ENCODE peak calls at places on chromosome 3, in five cellular contexts. P is PC-3, Y is globus pallidus, O is C1 segment of cervical spinal cord, C is head of caudate nucleus. V is an unnamed sample.

GRCh38 chr3:130242850-130243569 is 102.5 kb upstream of the COL6A5 start:
- DNase-seq in P (peak), C (no peak), O (no peak), Y (no peak), V (peak)

GRCh38 chr3:50442940-50443579 is 60.4 kb downstream of the CACNA2D2 start:
- DNase-seq in P (no peak), C (peak), Y (no peak), O (no peak), V (no peak)

GRCh38 chr3:157460253-157460652 is 23.6 kb downstream of the PTX3 start:
- DNase-seq in C (no peak), O (no peak), P (peak), Y (no peak), V (no peak)

GRCh38 chr3:123664771-123665170 is 79.9 kb upstream of the HACD2 start:
- DNase-seq in P (no peak), C (no peak), O (no peak), Y (no peak), V (no peak)

GRCh38 chr3:43786102-43786952 is 95.6 kb downstream of the ABHD5 start:
- DNase-seq in C (no peak), P (no peak), O (no peak), Y (no peak), V (no peak)

GRCh38 chr3:6421666-6422065 is 439.2 kb upstream of the GRM7 start:
- DNase-seq in Y (no peak), P (no peak), C (no peak), O (no peak), V (no peak)

GRCh38 chr3:16066975-16067374 is 107.5 kb upstream of the GALNT15 start:
- DNase-seq in Y (no peak), P (peak), C (no peak), O (no peak), V (no peak)

GRCh38 chr3:188278717-188279324 is 124.9 kb downstream of the LPP start:
- DNase-seq in P (no peak), O (no peak), Y (no peak), C (no peak), V (no peak)

GRCh38 chr3:141071681-141072260 is 20.6 kb downstream of the SPSB4 start:
- DNase-seq in O (no peak), P (no peak), Y (no peak), C (no peak), V (no peak)

GRCh38 chr3:124177070-124177469 is 185.1 kb upstream of the ROPN1 start:
- DNase-seq in O (no peak), Y (peak), C (no peak), P (no peak), V (peak)

GRCh38 chr3:126910231-126910630 is 72.7 kb upstream of the PLXNA1 start:
- DNase-seq in Y (no peak), O (no peak), P (no peak), C (no peak), V (no peak)

GRCh38 chr3:183265713-183266417 is 12.8 kb downstream of the B3GNT5 start:
- DNase-seq in Y (no peak), C (no peak), O (no peak), P (peak), V (no peak)

GRCh38 chr3:58585005-58585786 is 8.0 kb upstream of the FAM107A start:
- DNase-seq in C (peak), Y (peak), P (peak), O (peak), V (peak)

GRCh38 chr3:138833908-138834358 is 795 bp downstream of the PIK3CB start:
- DNase-seq in Y (peak), O (peak), C (peak), P (no peak), V (peak)

GRCh38 chr3:166554006-166554405 is 716.8 kb upstream of the BCHE start:
- DNase-seq in C (no peak), O (no peak), Y (no peak), P (no peak), V (no peak)

GRCh38 chr3:48926425-48927392 is 8.1 kb downstream of the ARIH2 start:
- DNase-seq in O (no peak), Y (no peak), P (peak), C (no peak), V (no peak)

GRCh38 chr3:106823706-106824105 is 553.5 kb upstream of the CCDC54 start:
- DNase-seq in O (no peak), P (no peak), Y (no peak), C (no peak), V (no peak)

GRCh38 chr3:58411851-58412830 is 21.5 kb downstream of the PDHB start:
- DNase-seq in O (no peak), Y (no peak), P (no peak), C (no peak), V (no peak)

GRCh38 chr3:183491109-183491922 is 62.9 kb upstream of the MCF2L2 start:
- DNase-seq in C (no peak), P (no peak), O (no peak), Y (no peak), V (no peak)

GRCh38 chr3:71560665-71561064 is 22.9 kb downstream of the FOXP1 start:
- DNase-seq in P (peak), Y (no peak), C (no peak), O (no peak), V (no peak)

GRCh38 chr3:132545471-132545870 is 51.6 kb upstream of the ACKR4 start:
- DNase-seq in C (no peak), Y (no peak), O (no peak), P (no peak), V (no peak)

GRCh38 chr3:11739123-11739522 is 95.4 kb upstream of the VGLL4 start:
- DNase-seq in Y (no peak), P (no peak), C (no peak), O (no peak), V (no peak)

GRCh38 chr3:191721983-191722382 is 261.0 kb downstream of the PYDC2 start:
- DNase-seq in Y (no peak), O (no peak), C (no peak), P (peak), V (no peak)

GRCh38 chr3:14174483-14174882 is 3.9 kb downstream of the XPC start:
- DNase-seq in P (no peak), Y (no peak), O (no peak), C (no peak), V (no peak)

GRCh38 chr3:197380786-197381185 is 82.4 kb upstream of the DLG1 start:
- DNase-seq in O (no peak), P (no peak), C (no peak), Y (no peak), V (peak)

GRCh38 chr3:65193531-65193930 is 505.7 kb upstream of the ADAMTS9 start:
- DNase-seq in P (no peak), C (no peak), Y (no peak), O (no peak), V (no peak)

GRCh38 chr3:53189276-53189675 is 28.3 kb downstream of the PRKCD start:
- DNase-seq in P (no peak), Y (no peak), O (no peak), C (no peak), V (no peak)

GRCh38 chr3:167814441-167814951 is 79.0 kb downstream of the SERPINI1 start:
- DNase-seq in O (peak), Y (peak), P (peak), C (peak), V (peak)

GRCh38 chr3:167657684-167658225 is 4.0 kb upstream of the WDR49 start:
- DNase-seq in P (no peak), Y (no peak), C (no peak), O (no peak), V (no peak)

GRCh38 chr3:63967675-63968611 is 55.4 kb downstream of the PSMD6 start:
- DNase-seq in Y (no peak), O (no peak), C (no peak), P (no peak), V (peak)

GRCh38 chr3:4797201-4797600 is 182.0 kb upstream of the BHLHE40 start:
- DNase-seq in P (no peak), O (no peak), Y (no peak), C (no peak), V (no peak)

GRCh38 chr3:127770671-127771370 is 51.5 kb downstream of the MGLL start:
- DNase-seq in P (no peak), Y (no peak), O (no peak), C (no peak), V (no peak)

GRCh38 chr3:52693071-52693470 is 7.2 kb downstream of the GNL3 start:
- DNase-seq in Y (no peak), P (peak), C (no peak), O (no peak), V (no peak)

GRCh38 chr3:132210476-132211346 is 106.5 kb upstream of the ACP3 start:
- DNase-seq in Y (no peak), O (no peak), P (peak), C (no peak), V (no peak)

V was measured in pons.